ENCODE peak calls at places on chromosomes 12 and 14, in eight cellular contexts. P is HCT116, M is heart left ventricle, D is upper lobe of right lung, O is left ventricle myocardium inferior, L is stomach, A is tibial nerve, S is thyroid gland. N is an unnamed sample. For H3K4me1 and H3K27me3, the result is how much of the 10 kb centered on the place peaks cover.

GRCh38 chr14:31717294-31718085 is 156.3 kb downstream of the NUBPL start:
- DNase-seq in P (no peak), M (no peak), D (no peak), O (no peak), L (no peak), A (no peak), S (no peak), N (no peak)

GRCh38 chr12:58916891-58917570 is 3.3 kb downstream of the LRIG3 start:
- DNase-seq in P (no peak), M (no peak), D (no peak), O (no peak), L (no peak), A (no peak), S (peak), N (no peak)

GRCh38 chr12:111168009-111168786 is 200.7 kb downstream of the PHETA1 start:
- DNase-seq in P (no peak), M (no peak), D (no peak), O (no peak), L (no peak), A (no peak), S (no peak), N (no peak)

GRCh38 chr12:65725376-65725775 is 98.9 kb upstream of the HMGA2 start:
- DNase-seq in P (peak), M (no peak), D (no peak), O (no peak), L (no peak), A (no peak), S (no peak), N (no peak)

GRCh38 chr12:92745874-92746553 is 43.2 kb downstream of the PLEKHG7 start:
- DNase-seq in P (peak), M (peak), D (no peak), O (peak), L (peak), A (peak), S (peak), N (no peak)

GRCh38 chr12:53325539-53326061 is 4.2 kb upstream of the AAAS start:
- DNase-seq in P (no peak), M (peak), D (peak), O (peak), L (peak), A (peak), S (peak), N (no peak)

GRCh38 chr14:99064262-99064954 is 207.6 kb downstream of the BCL11B start:
- DNase-seq in P (no peak), M (no peak), D (no peak), O (no peak), L (no peak), A (no peak), S (no peak), N (no peak)

GRCh38 chr14:65872536-65872935 is 460.0 kb downstream of the FUT8 start:
- DNase-seq in P (no peak), M (no peak), D (no peak), O (no peak), L (no peak), A (no peak), S (no peak), N (no peak)

GRCh38 chr14:41280745-41281144 is 325.9 kb upstream of the LRFN5 start:
- DNase-seq in P (no peak), M (no peak), D (no peak), O (no peak), L (no peak), A (no peak), S (no peak), N (no peak)

GRCh38 chr14:100712490-100712889 is 14.2 kb upstream of the DLK1 start:
- DNase-seq in P (no peak), M (no peak), D (no peak), O (no peak), L (peak), A (no peak), S (no peak), N (no peak)

GRCh38 chr12:26723379-26724308 is 109.3 kb downstream of the ITPR2 start:
- DNase-seq in P (no peak), M (no peak), D (no peak), O (no peak), L (no peak), A (no peak), S (no peak), N (no peak)

GRCh38 chr12:132490481-132491348 is 764 bp downstream of the FBRSL1 start:
- DNase-seq in P (no peak), M (peak), D (no peak), O (no peak), L (no peak), A (no peak), S (peak), N (no peak)

GRCh38 chr12:79557690-79558315 is 133.0 kb downstream of the PAWR start:
- DNase-seq in P (no peak), M (no peak), D (no peak), O (no peak), L (no peak), A (no peak), S (no peak), N (no peak)

GRCh38 chr14:51704465-51705050 is 52.8 kb downstream of the FRMD6 start:
- DNase-seq in P (no peak), M (no peak), D (no peak), O (no peak), L (no peak), A (no peak), S (no peak), N (no peak)

GRCh38 chr12:31626270-31626669 is 33.2 kb upstream of the ETFBKMT start:
- DNase-seq in P (no peak), M (no peak), D (no peak), O (no peak), L (peak), A (no peak), S (no peak), N (no peak)

GRCh38 chr12:6867407-6868210 is at the start of gene TPI1:
- DNase-seq in P (no peak), M (peak), D (peak), O (peak), L (peak), A (peak), S (peak), N (peak)

GRCh38 chr14:99425272-99425681 is 55.4 kb downstream of the SETD3 start:
- DNase-seq in P (no peak), M (no peak), D (peak), O (no peak), L (peak), A (no peak), S (peak), N (no peak)

GRCh38 chr12:60205500-60205899 is 609.7 kb downstream of the SLC16A7 start:
- DNase-seq in P (no peak), M (no peak), D (no peak), O (no peak), L (no peak), A (no peak), S (peak), N (no peak)

GRCh38 chr12:104482748-104483147 is 26.0 kb downstream of the CHST11 start:
- DNase-seq in P (no peak), M (no peak), D (no peak), O (no peak), L (no peak), A (no peak), S (no peak), N (no peak)

GRCh38 chr14:94532462-94532861 is 23.2 kb upstream of the SERPINA12 start:
- DNase-seq in P (no peak), M (no peak), D (no peak), O (no peak), L (no peak), A (no peak), S (no peak), N (no peak)

GRCh38 chr14:100382106-100382455 is 58.9 kb downstream of the SLC25A47 start:
- DNase-seq in P (no peak), M (no peak), D (no peak), O (no peak), L (no peak), A (no peak), S (no peak), N (no peak)

GRCh38 chr12:44504799-44505198 is 371.3 kb downstream of the NELL2 start:
- DNase-seq in P (no peak), M (no peak), D (no peak), O (no peak), L (no peak), A (no peak), S (no peak), N (no peak)

GRCh38 chr14:61493239-61493638 is 171.9 kb downstream of the PRKCH start:
- DNase-seq in P (no peak), M (no peak), D (no peak), O (no peak), L (no peak), A (no peak), S (no peak), N (peak)

GRCh38 chr12:62632521-62632920 is 165.9 kb downstream of the MON2 start:
- DNase-seq in P (no peak), M (peak), D (peak), O (peak), L (no peak), A (peak), S (peak), N (no peak)

GRCh38 chr12:128111951-128112350 is 155.0 kb upstream of the TMEM132C start:
- DNase-seq in P (no peak), M (no peak), D (no peak), O (no peak), L (no peak), A (no peak), S (no peak), N (no peak)

GRCh38 chr12:9347328-9348127 is 139.3 kb upstream of the PZP start:
- DNase-seq in P (peak), M (no peak), D (no peak), O (no peak), L (no peak), A (no peak), S (no peak), N (no peak)

GRCh38 chr14:76640923-76641395 is 120.3 kb upstream of the VASH1 start:
- DNase-seq in P (no peak), M (no peak), D (no peak), O (no peak), L (no peak), A (no peak), S (no peak), N (no peak)

GRCh38 chr12:76922821-76923315 is 44.0 kb upstream of the CSRP2 start:
- DNase-seq in P (no peak), M (no peak), D (no peak), O (no peak), L (no peak), A (no peak), S (no peak), N (no peak)

GRCh38 chr14:96852823-96853422 is 55.7 kb downstream of the VRK1 start:
- DNase-seq in P (peak), M (no peak), D (no peak), O (no peak), L (no peak), A (no peak), S (no peak), N (no peak)

GRCh38 chr12:230925-231671 is 17.1 kb upstream of the SLC6A12 start:
- DNase-seq in P (no peak), M (no peak), D (peak), O (no peak), L (no peak), A (no peak), S (peak), N (peak)

GRCh38 chr12:6158749-6159148 is 34.3 kb upstream of the VWF start:
- DNase-seq in P (no peak), M (no peak), D (no peak), O (no peak), L (no peak), A (no peak), S (no peak), N (no peak)

GRCh38 chr12:106345739-106346138 is 11.8 kb upstream of the POLR3B start:
- DNase-seq in P (peak), M (peak), D (no peak), O (no peak), L (peak), A (no peak), S (peak), N (peak)

GRCh38 chr14:45199246-45199645 is 53.8 kb downstream of the MIS18BP1 start:
- DNase-seq in P (no peak), M (no peak), D (no peak), O (no peak), L (no peak), A (no peak), S (no peak), N (no peak)

GRCh38 chr12:59194794-59195193 is 274.5 kb upstream of the LRIG3 start:
- DNase-seq in P (no peak), M (no peak), D (no peak), O (no peak), L (no peak), A (no peak), S (no peak), N (peak)

GRCh38 chr14:101525646-101526527 is 35.4 kb upstream of the DIO3 start:
- DNase-seq in P (no peak), M (no peak), D (no peak), O (no peak), L (no peak), A (no peak), S (no peak), N (no peak)

GRCh38 chr14:75459791-75460190 is 32.0 kb downstream of the JDP2 start:
- DNase-seq in P (no peak), M (no peak), D (no peak), O (no peak), L (no peak), A (no peak), S (no peak), N (no peak)

DNA sequence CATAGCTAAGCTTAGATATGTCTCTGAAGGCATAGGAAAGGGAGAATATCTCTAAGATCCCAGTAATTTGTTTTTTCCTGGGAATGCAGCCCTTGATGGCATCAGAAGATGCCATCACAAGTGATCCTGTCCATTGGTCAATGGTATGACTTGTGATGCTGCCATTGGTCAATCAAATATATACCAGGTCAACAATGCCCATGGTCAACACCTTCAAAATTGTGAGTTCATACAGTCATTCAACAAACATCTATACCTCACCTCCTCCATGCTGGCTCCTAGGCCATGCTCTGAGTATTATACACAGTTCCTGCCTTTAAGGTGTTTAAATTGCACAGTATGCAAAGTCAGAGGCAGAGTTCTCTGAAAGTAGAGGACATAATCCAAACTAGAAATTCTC is 19.3 kb upstream of the IL22 start:
- DNase-seq in P (no peak), M (no peak), D (no peak), O (no peak), L (no peak), A (no peak), S (no peak), N (no peak)
- H3K4me1 ChIP-seq in P (under half), M (under half), D (under half), O (under half), L (under half), A (under half), S (under half), N (under half)

DNA sequence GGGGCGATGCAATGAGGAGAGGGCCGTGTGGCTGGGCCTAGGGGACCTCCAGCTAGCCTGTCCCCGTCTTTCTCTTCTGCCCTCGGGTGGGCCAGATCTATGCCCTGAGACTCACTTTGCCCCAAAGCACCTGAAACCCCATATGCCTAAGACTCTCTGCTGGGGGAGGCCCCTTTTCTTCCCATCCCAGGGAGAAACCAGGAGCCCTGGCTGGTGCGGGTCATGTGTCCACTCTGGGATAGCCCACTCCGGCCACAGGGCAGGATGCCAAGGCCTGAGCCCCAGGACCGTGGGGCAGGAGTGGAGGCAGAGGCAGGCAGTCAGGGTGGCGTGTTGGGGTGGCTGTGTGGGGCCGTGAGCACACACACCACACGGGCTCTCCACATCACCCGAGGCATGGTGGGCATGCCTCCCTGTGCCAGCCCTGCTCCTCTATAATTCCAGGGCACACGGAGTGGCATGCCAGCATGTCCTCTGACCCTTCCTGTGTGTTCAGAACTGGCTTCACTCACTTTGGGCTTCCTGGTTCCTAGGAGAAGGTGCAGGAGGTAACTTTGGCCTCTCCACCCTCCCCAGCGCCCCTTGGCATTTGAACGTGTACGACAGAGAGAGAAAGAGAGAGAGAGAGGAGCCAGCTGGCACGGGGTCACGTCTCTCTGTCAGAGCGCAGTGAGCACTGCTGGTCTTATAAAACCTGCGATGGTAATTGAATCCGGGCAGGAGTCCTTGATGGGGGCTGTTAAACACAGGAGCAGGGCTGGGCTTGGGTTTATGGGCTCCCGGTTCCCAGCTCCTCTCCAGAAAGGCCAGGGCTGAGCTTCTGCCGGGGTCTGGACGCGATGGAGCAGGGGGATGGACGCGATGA is 144.2 kb downstream of the KIF26A start:
- DNase-seq in P (no peak), M (peak), D (peak), O (peak), L (peak), A (peak), S (no peak), N (peak)
- H3K27me3 ChIP-seq in P (under half), M (under half), D (under half), O (under half), L (under half), A (under half), S (under half), N (under half)

DNA sequence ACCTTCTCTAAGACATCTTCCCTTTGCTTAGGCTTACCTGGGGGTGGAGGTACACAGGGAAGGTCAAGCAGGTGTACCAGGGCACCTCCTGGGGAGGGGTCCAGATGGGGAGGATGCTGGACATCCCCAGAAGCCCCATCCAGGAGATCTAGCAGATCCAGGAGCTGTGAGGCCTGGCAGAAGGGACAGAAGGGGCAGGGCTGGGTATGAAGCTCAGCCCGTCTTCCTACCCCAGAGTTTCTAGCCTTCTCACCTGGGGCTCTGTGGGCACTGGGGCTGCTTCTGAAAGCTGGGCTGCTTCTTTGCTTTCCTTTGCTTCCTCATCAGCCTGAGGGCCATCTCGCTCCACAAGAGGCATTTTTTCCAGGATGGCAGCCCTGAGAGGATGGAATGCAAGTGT is 5.2 kb downstream of the THTPA start:
- DNase-seq in P (no peak), M (no peak), D (no peak), O (no peak), L (no peak), A (no peak), S (no peak), N (no peak)
- TF ChIP-seq CTCF in P (no peak), M (no peak), D (no peak), O (no peak), L (no peak), A (no peak), S (no peak), N (no peak)

GRCh38 chr14:68141531-68142088 is 322.0 kb downstream of the RAD51B start:
- DNase-seq in P (peak), M (no peak), D (no peak), O (no peak), L (no peak), A (no peak), S (no peak), N (no peak)
- H3K4me1 ChIP-seq in P (half or more), M (under half), D (under half), O (half or more), L (half or more), A (under half), S (under half), N (under half)

DNA sequence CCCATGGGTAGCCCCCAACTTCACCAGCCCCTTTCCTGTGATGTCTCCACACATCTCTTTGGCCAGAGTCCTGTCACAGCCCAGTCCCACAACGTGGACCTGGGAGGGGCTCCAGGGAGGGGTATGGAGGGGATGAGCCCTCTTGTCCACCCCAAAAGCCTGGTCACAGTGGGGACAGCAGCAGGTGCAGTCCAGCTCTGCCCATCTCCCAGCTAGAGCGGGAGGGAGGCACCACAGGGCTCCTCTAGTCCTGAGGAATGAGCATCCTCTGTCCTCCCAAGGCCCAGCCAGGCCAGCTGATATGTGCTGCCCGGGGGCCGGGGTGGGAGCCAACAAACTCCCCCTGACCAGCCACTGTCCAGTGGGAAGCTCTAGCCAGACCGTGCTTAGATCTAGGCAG is 43.5 kb upstream of the EIF5 start:
- DNase-seq in P (no peak), M (no peak), D (no peak), O (no peak), L (no peak), A (no peak), S (no peak), N (no peak)
- H3K27me3 ChIP-seq in P (under half), M (under half), D (under half), O (half or more), L (under half), A (under half), S (under half), N (under half)

GRCh38 chr12:125688223-125688622 is 623.0 kb downstream of the AACS start:
- DNase-seq in P (no peak), M (no peak), D (no peak), O (no peak), L (no peak), A (no peak), S (no peak), N (no peak)
- TF ChIP-seq CTCF in P (no peak), M (no peak), D (no peak), O (no peak), L (no peak), A (no peak), S (no peak), N (no peak)

GRCh38 chr14:68479247-68479646 is 313.6 kb downstream of the ZFP36L1 start:
- DNase-seq in P (no peak), M (no peak), D (no peak), O (no peak), L (no peak), A (no peak), S (peak), N (peak)
- H3K4me1 ChIP-seq in P (half or more), M (under half), D (under half), O (under half), L (half or more), A (under half), S (under half), N (half or more)

GRCh38 chr14:103084021-103084919 is at the start of gene LBHD2:
- DNase-seq in P (no peak), M (peak), D (no peak), O (no peak), L (no peak), A (no peak), S (no peak), N (no peak)
- H3K27me3 ChIP-seq in P (under half), M (under half), D (under half), O (half or more), L (under half), A (half or more), S (under half), N (under half)